ENCODE peak calls at places on chromosome 22, in ten cellular contexts. A is brain microvascular endothelial cell; Q is EH; S is Daoy; G is skeletal muscle cell; C is lower lobe of right lung; O is substantia nigra; J is anterior cingulate cortex; K is activated CD4-positive, alpha-beta T cell treated with anti-CD3 and anti-CD28 coated beads, Interleukin-2, amount 50 U/mL, for 24 hours; D is progenitor cell of endocrine pancreas. L is an unnamed sample.

GRCh38 chr22:46062971-46063631 is 86.1 kb upstream of the WNT7B start:
- DNase-seq in A (no peak), Q (no peak), S (no peak), G (no peak), C (peak), O (no peak), J (no peak), K (no peak), D (no peak), L (no peak)

GRCh38 chr22:21915624-21916308 is 36.9 kb downstream of the PPM1F start:
- DNase-seq in A (no peak), Q (no peak), S (no peak), G (no peak), C (no peak), O (no peak), J (no peak), K (no peak), D (no peak), L (no peak)

GRCh38 chr22:23207786-23208325 is 27.5 kb downstream of the BCR start:
- DNase-seq in A (no peak), Q (no peak), S (no peak), G (no peak), C (no peak), O (no peak), J (no peak), K (no peak), D (no peak), L (no peak)

GRCh38 chr22:50249382-50250248 is 1.4 kb downstream of the HDAC10 start:
- DNase-seq in A (no peak), Q (no peak), S (no peak), G (no peak), C (no peak), O (no peak), J (no peak), K (no peak), D (no peak), L (no peak)

GRCh38 chr22:21791635-21792625 is 56.3 kb upstream of the YPEL1 start:
- DNase-seq in A (peak), Q (no peak), S (peak), G (no peak), C (no peak), O (no peak), J (no peak), K (peak), D (no peak), L (no peak)

GRCh38 chr22:50059185-50059880 is 1.2 kb upstream of the TTLL8 start:
- DNase-seq in A (peak), Q (peak), S (peak), G (no peak), C (no peak), O (no peak), J (no peak), K (no peak), D (no peak), L (no peak)

GRCh38 chr22:47337161-47337621 is 574.7 kb downstream of the TBC1D22A start:
- DNase-seq in A (peak), Q (peak), S (peak), G (peak), C (no peak), O (peak), J (no peak), K (no peak), D (no peak), L (peak)

GRCh38 chr22:19146215-19146968 is 1.9 kb upstream of the ESS2 start:
- DNase-seq in A (no peak), Q (no peak), S (no peak), G (no peak), C (no peak), O (no peak), J (no peak), K (no peak), D (no peak), L (no peak)

GRCh38 chr22:26168934-26169311 is 339 bp upstream of the SEZ6L start:
- DNase-seq in A (no peak), Q (peak), S (peak), G (no peak), C (no peak), O (no peak), J (no peak), K (no peak), D (no peak), L (no peak)

GRCh38 chr22:39226353-39226752 is 18.4 kb downstream of the PDGFB start:
- DNase-seq in A (no peak), Q (no peak), S (no peak), G (no peak), C (no peak), O (no peak), J (no peak), K (no peak), D (no peak), L (no peak)

GRCh38 chr22:36081023-36081431 is 52.4 kb upstream of the RBFOX2 start:
- DNase-seq in A (peak), Q (peak), S (peak), G (peak), C (no peak), O (no peak), J (no peak), K (no peak), D (no peak), L (no peak)

GRCh38 chr22:49014227-49015201 is 813.2 kb downstream of the BRD1 start:
- DNase-seq in A (no peak), Q (no peak), S (no peak), G (no peak), C (peak), O (no peak), J (no peak), K (no peak), D (no peak), L (peak)

GRCh38 chr22:48700566-48701295 is 1126.9 kb downstream of the BRD1 start:
- DNase-seq in A (no peak), Q (no peak), S (no peak), G (no peak), C (peak), O (peak), J (no peak), K (no peak), D (no peak), L (no peak)

GRCh38 chr22:33706100-33706499 is 214.2 kb downstream of the LARGE1 start:
- DNase-seq in A (no peak), Q (no peak), S (peak), G (no peak), C (no peak), O (no peak), J (no peak), K (no peak), D (no peak), L (no peak)

GRCh38 chr22:37195921-37196320 is 7.9 kb upstream of the C1QTNF6 start:
- DNase-seq in A (no peak), Q (peak), S (no peak), G (no peak), C (no peak), O (no peak), J (no peak), K (no peak), D (no peak), L (no peak)

GRCh38 chr22:46053563-46054090 is 76.7 kb upstream of the WNT7B start:
- DNase-seq in A (no peak), Q (peak), S (peak), G (no peak), C (peak), O (peak), J (no peak), K (peak), D (no peak), L (peak)

GRCh38 chr22:37633693-37634504 is 5.6 kb upstream of the SH3BP1 start:
- DNase-seq in A (peak), Q (peak), S (peak), G (peak), C (peak), O (peak), J (peak), K (no peak), D (peak), L (peak)

GRCh38 chr22:27348634-27349033 is 452.9 kb downstream of the MN1 start:
- DNase-seq in A (no peak), Q (peak), S (no peak), G (no peak), C (no peak), O (no peak), J (no peak), K (no peak), D (no peak), L (no peak)

GRCh38 chr22:35071784-35072183 is 5.8 kb downstream of the ISX start:
- DNase-seq in A (no peak), Q (no peak), S (no peak), G (no peak), C (no peak), O (no peak), J (no peak), K (no peak), D (no peak), L (no peak)

GRCh38 chr22:40491990-40492631 is 121.7 kb downstream of the SGSM3 start:
- DNase-seq in A (peak), Q (peak), S (no peak), G (no peak), C (no peak), O (no peak), J (no peak), K (no peak), D (no peak), L (no peak)

GRCh38 chr22:30804626-30805025 is 110.0 kb downstream of the OSBP2 start:
- DNase-seq in A (no peak), Q (no peak), S (no peak), G (no peak), C (no peak), O (no peak), J (no peak), K (no peak), D (no peak), L (no peak)

GRCh38 chr22:29697853-29698598 is 21.8 kb upstream of the CABP7 start:
- DNase-seq in A (no peak), Q (no peak), S (no peak), G (no peak), C (no peak), O (no peak), J (no peak), K (no peak), D (no peak), L (no peak)

GRCh38 chr22:20455709-20456063 is 18.1 kb upstream of the SCARF2 start:
- DNase-seq in A (no peak), Q (peak), S (no peak), G (no peak), C (no peak), O (no peak), J (no peak), K (no peak), D (no peak), L (no peak)

L was measured in SJSA1.